ENCODE peak calls at places on chromosomes 11 and 22, in six cellular contexts. R, I, D, C, L and A are unnamed samples.

GRCh38 chr11:70429428-70429705 is 31.0 kb downstream of the CTTN start:
- DNase-seq in R (no peak), D (no peak), L (no peak), C (no peak), I (no peak), A (no peak)

GRCh38 chr11:61602775-61603569 is 22.1 kb upstream of the SYT7 start:
- DNase-seq in R (peak; percentile 68), D (no peak), L (no peak), C (peak; percentile 68), I (no peak), A (no peak)

GRCh38 chr11:44618561-44619425 is 53.3 kb downstream of the CD82 start:
- DNase-seq in C (no peak), R (no peak), I (no peak), L (no peak), D (no peak), A (no peak)

GRCh38 chr11:28838741-28839140 is 730.6 kb downstream of the METTL15 start:
- DNase-seq in D (no peak), C (no peak), I (no peak), L (no peak), R (no peak), A (no peak)

GRCh38 chr11:102144357-102145342 is 34.4 kb downstream of the YAP1 start:
- DNase-seq in D (no peak), L (peak; percentile 60), C (no peak), R (no peak), I (no peak), A (no peak)

GRCh38 chr11:60950933-60951610 is 904 bp downstream of the SLC15A3 start:
- DNase-seq in R (no peak), D (no peak), I (no peak), L (no peak), C (no peak), A (no peak)

GRCh38 chr11:36702330-36703054 is 104.5 kb upstream of the RAG2 start:
- DNase-seq in L (peak; percentile 63), I (peak; percentile 10), D (peak; percentile 41), R (peak; percentile 66), C (peak; percentile 41), A (peak; percentile 78)

GRCh38 chr11:71204748-71205664 is 47.4 kb downstream of the SHANK2 start:
- DNase-seq in R (no peak), D (no peak), C (no peak), L (no peak), I (no peak), A (no peak)

GRCh38 chr22:39266398-39267030 is 21.7 kb upstream of the PDGFB start:
- DNase-seq in R (no peak), L (peak; percentile 76), I (no peak), D (peak; percentile 96), C (no peak), A (no peak)

GRCh38 chr11:47383106-47383505 is 4.8 kb upstream of the SPI1 start:
- DNase-seq in D (no peak), C (no peak), L (no peak), R (no peak), I (no peak), A (no peak)

GRCh38 chr11:130055637-130056036 is 14.1 kb upstream of the APLP2 start:
- DNase-seq in R (no peak), I (no peak), L (no peak), D (no peak), C (no peak), A (no peak)

GRCh38 chr22:23751441-23751996 is 607 bp upstream of the ZNF70 start:
- DNase-seq in D (no peak), L (no peak), C (no peak), I (no peak), R (no peak), A (no peak)

GRCh38 chr11:8070417-8071101 is 10.5 kb upstream of the TUB start:
- DNase-seq in L (peak; percentile 20), C (peak; percentile 54), D (no peak), I (no peak), R (peak; percentile 21), A (no peak)

GRCh38 chr11:2827792-2828191 is 57.8 kb downstream of the CDKN1C start:
- DNase-seq in D (no peak), R (no peak), L (no peak), I (no peak), C (no peak), A (no peak)

GRCh38 chr11:67022961-67023956 is at the start of gene SYT12:
- DNase-seq in C (no peak), I (no peak), R (no peak), D (no peak), L (no peak), A (no peak)

GRCh38 chr11:47348859-47349258 is 3.6 kb downstream of the MYBPC3 start:
- DNase-seq in L (peak; percentile 53), I (no peak), R (peak; percentile 32), D (no peak), C (no peak), A (no peak)

GRCh38 chr11:91248199-91248807 is 976.3 kb upstream of the FAT3 start:
- DNase-seq in L (peak; percentile 28), R (peak; percentile 4), I (no peak), D (no peak), C (peak; percentile 9), A (peak; percentile 20)

GRCh38 chr22:18076060-18076497 is 1.7 kb upstream of the PEX26 start:
- DNase-seq in I (no peak), R (peak; percentile 75), C (peak; percentile 74), D (no peak), L (peak; percentile 86), A (peak; percentile 56)

GRCh38 chr11:12445001-12445400 is 67.6 kb downstream of the PARVA start:
- DNase-seq in L (no peak), D (no peak), C (no peak), I (no peak), R (no peak), A (no peak)
- TF ChIP-seq ZNF274 in L (no peak), D (no peak), C (no peak), I (no peak), R (no peak), A (no peak)

GRCh38 chr11:110077866-110078325 is 15.3 kb upstream of the ZC3H12C start:
- DNase-seq in C (no peak), L (peak; percentile 13), D (peak; percentile 86), R (no peak), I (no peak), A (no peak)
- TF ChIP-seq ZNF274 in C (no peak), L (no peak), D (no peak), R (no peak), I (no peak), A (no peak)

GRCh38 chr22:29315286-29316195 is at the start of gene RASL10A:
- DNase-seq in I (no peak), C (peak; percentile 46), R (no peak), L (no peak), D (no peak), A (no peak)
- TF ChIP-seq ZNF274 in I (no peak), C (no peak), R (no peak), L (no peak), D (no peak), A (no peak)

DNA sequence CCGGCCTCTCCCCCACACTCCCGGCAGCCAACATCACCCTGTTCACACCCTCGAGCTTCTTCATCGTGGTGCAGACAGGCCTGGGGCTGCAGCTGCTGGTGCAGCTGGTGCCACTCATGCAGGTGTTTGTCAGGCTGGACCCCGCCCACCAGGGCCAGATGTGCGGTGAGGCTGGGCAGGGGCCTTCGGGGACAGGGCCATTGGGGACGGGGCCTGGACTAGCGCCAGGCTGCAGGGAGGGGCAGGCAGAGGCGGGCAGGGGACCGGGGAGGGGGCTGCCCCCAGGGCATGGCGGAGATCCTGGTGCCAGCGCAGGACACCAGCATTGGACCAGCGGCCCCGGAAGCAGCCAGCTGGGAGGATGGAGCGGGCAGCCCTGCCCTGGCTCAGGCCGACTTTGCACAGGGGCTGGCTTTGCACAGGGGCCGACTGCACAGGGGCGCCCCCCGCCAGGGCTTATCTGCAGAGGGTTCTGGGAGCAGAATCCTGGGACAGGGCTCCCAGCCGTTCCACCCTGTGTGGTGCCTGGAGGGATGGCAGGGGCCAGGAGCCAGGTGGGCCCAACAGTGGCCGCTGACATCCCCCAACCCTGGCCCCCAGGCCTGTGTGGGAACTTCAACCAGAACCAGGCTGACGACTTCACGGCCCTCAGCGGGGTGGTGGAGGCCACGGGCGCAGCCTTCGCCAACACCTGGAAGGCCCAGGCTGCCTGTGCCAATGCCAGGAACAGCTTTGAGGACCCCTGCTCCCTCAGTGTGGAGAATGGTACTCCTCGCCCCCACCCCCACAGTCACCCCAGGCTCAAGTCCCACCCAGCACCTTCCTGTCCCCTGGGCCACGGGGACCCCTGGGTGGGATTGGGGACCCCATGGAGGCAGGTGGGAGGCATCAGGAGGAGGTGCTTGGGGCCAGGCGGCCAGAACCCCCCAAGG is 8.8 kb downstream of the MUC5B start:
- DNase-seq in L (no peak), I (no peak), R (no peak), C (no peak), D (no peak), A (no peak)
- TF ChIP-seq ZNF274 in L (no peak), I (no peak), R (no peak), C (no peak), D (no peak), A (no peak)

DNA sequence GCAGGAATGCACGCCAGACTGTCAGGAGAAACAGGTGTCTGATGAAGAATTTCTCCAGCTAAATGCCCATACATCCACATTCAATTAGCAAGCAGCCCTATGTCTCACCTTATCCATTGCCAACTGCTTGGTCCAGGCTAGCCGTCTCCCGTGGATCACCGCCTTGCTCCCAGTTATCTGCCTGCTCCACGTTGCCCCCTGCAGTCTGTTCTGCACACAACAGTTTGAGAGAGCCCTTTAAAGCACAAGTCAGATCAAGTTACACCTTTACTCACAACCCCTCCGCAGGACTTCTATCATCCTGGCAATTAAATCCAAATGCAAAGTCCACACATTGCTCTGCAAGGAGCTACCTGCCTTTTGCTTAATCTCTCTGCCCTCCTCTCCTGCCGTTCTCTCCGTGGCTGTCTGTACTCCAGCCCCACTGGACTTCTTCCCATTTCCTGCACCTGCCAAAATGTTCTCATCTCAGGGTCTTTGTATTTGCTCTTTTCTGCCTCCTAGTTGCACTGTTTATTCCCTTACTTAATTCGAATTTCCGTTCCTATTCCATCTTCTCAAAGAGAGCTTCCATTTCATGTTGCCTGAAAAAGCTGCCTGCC is 185.3 kb upstream of the LARGE1 start:
- DNase-seq in R (no peak), L (peak; percentile 31), C (no peak), D (no peak), I (peak; percentile 51), A (peak; percentile 58)
- TF ChIP-seq ZNF274 in R (no peak), L (no peak), C (no peak), D (no peak), I (no peak), A (no peak)

DNA sequence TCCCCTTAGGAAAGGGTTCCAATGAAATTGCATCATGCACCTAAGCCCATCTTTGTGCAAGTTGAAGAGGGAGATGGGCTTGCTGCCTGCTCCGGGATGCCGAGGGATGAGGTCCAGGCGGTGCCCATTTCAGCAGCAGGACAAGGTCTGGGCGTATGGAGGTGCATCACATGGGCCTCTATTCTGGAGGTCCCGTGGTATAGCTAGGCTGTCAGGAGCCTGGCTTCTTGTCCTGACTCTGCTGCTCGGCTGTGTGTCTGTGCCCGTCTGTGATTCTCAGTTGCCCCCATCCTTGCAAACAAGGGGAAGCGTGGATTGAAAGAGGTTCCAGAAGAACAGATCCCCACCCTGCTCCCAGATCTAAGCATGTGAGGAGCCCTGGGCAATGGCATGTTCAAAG is 130.0 kb downstream of the OSBP2 start:
- DNase-seq in R (no peak), C (no peak), D (no peak), I (no peak), L (no peak), A (no peak)
- TF ChIP-seq ZNF274 in R (no peak), C (no peak), D (no peak), I (no peak), L (no peak), A (no peak)